ENCODE peak calls at places on chromosomes 3 and 15, in six cellular contexts. R is IMR-90, A is HepG2, W is GM12878, U is A549, Q is K562. N is an unnamed sample.

GRCh38 chr3:72520205-72520604 is 328.0 kb downstream of the SHQ1 start:
- DNase-seq in R (no peak), A (no peak), W (no peak), U (no peak), Q (no peak), N (no peak)

GRCh38 chr15:56524915-56525314 is 60.0 kb upstream of the MNS1 start:
- DNase-seq in R (peak; percentile 58), A (no peak), W (no peak), U (no peak), Q (no peak), N (no peak)

GRCh38 chr3:127234784-127235183 is 41.9 kb downstream of the PRR23E start:
- DNase-seq in R (no peak), A (no peak), W (no peak), U (no peak), Q (no peak), N (no peak)

GRCh38 chr15:75809986-75810750 is 33.1 kb upstream of the UBE2Q2 start:
- DNase-seq in R (no peak), A (peak; percentile 44), W (no peak), U (peak; percentile 65), Q (peak; percentile 50), N (peak; percentile 39)

GRCh38 chr3:123785602-123786001 is 98.5 kb downstream of the MYLK start:
- DNase-seq in R (no peak), A (no peak), W (no peak), U (no peak), Q (no peak), N (no peak)

GRCh38 chr15:29113336-29114276 is 156.0 kb downstream of the NSMCE3 start:
- DNase-seq in R (no peak), A (no peak), W (no peak), U (no peak), Q (no peak), N (no peak)

GRCh38 chr3:33063651-33064051 is 33.3 kb downstream of the GLB1 start:
- DNase-seq in R (peak; percentile 23), A (no peak), W (peak; percentile 42), U (no peak), Q (no peak), N (no peak)

GRCh38 chr15:36803773-36804172 is 224.3 kb downstream of the CDIN1 start:
- DNase-seq in R (no peak), A (no peak), W (no peak), U (no peak), Q (no peak), N (no peak)

GRCh38 chr15:51382787-51383186 is 41.3 kb downstream of the GLDN start:
- DNase-seq in R (peak; percentile 53), A (peak; percentile 27), W (no peak), U (peak; percentile 55), Q (peak; percentile 43), N (peak; percentile 56)

GRCh38 chr15:86743283-86743903 is 663.7 kb downstream of the AGBL1 start:
- DNase-seq in R (no peak), A (peak; percentile 1), W (no peak), U (peak; percentile 10), Q (no peak), N (peak; percentile 3)

GRCh38 chr15:88630798-88631463 is 7.9 kb upstream of the ISG20 start:
- DNase-seq in R (no peak), A (no peak), W (no peak), U (no peak), Q (no peak), N (no peak)

GRCh38 chr3:23992051-23992628 is 47.1 kb downstream of the NR1D2 start:
- DNase-seq in R (peak; percentile 55), A (no peak), W (no peak), U (no peak), Q (no peak), N (peak; percentile 55)

GRCh38 chr3:179734497-179735281 is 81.8 kb downstream of the USP13 start:
- DNase-seq in R (no peak), A (peak; percentile 88), W (no peak), U (no peak), Q (no peak), N (no peak)

GRCh38 chr3:163364717-163365116 is 1713.6 kb downstream of the SI start:
- DNase-seq in R (no peak), A (no peak), W (no peak), U (no peak), Q (no peak), N (no peak)

GRCh38 chr3:29759443-29760033 is 478.7 kb downstream of the RBMS3 start:
- DNase-seq in R (peak; percentile 21), A (no peak), W (no peak), U (no peak), Q (no peak), N (peak; percentile 10)

GRCh38 chr15:59556405-59556804 is 55.2 kb upstream of the GCNT3 start:
- DNase-seq in R (no peak), A (no peak), W (no peak), U (no peak), Q (no peak), N (no peak)

GRCh38 chr3:151346292-151346691 is 16.9 kb upstream of the P2RY13 start:
- DNase-seq in R (no peak), A (no peak), W (no peak), U (no peak), Q (no peak), N (no peak)

GRCh38 chr3:72830452-72831217 is 17.6 kb downstream of the SHQ1 start:
- DNase-seq in R (peak; percentile 82), A (no peak), W (no peak), U (no peak), Q (no peak), N (no peak)

GRCh38 chr3:74349035-74349434 is 265.4 kb downstream of the CNTN3 start:
- DNase-seq in R (no peak), A (no peak), W (no peak), U (no peak), Q (no peak), N (no peak)

GRCh38 chr3:41915353-41915752 is 46.5 kb downstream of the ULK4 start:
- DNase-seq in R (no peak), A (no peak), W (no peak), U (no peak), Q (no peak), N (no peak)

GRCh38 chr3:41920406-41920970 is 41.4 kb downstream of the ULK4 start:
- DNase-seq in R (no peak), A (no peak), W (no peak), U (no peak), Q (no peak), N (no peak)
- TF ChIP-seq USF2 in R (no peak), A (no peak), W (no peak), U (no peak), Q (no peak), N (no peak)

GRCh38 chr3:149559989-149560388 is 85.5 kb downstream of the TM4SF4 start:
- DNase-seq in R (no peak), A (no peak), W (no peak), U (no peak), Q (no peak), N (no peak)
- TF ChIP-seq SMC3 in R (no peak), A (no peak), W (no peak), U (no peak), Q (no peak), N (no peak)

GRCh38 chr3:10262027-10262426 is 13.8 kb downstream of the TATDN2 start:
- DNase-seq in R (no peak), A (no peak), W (no peak), U (no peak), Q (no peak), N (no peak)

GRCh38 chr3:10259798-10260197 is 11.5 kb downstream of the TATDN2 start:
- DNase-seq in R (no peak), A (no peak), W (no peak), U (no peak), Q (no peak), N (no peak)

GRCh38 chr3:10263549-10264363 is 15.5 kb downstream of the TATDN2 start:
- DNase-seq in R (peak; percentile 42), A (no peak), W (no peak), U (peak; percentile 79), Q (peak; percentile 82), N (peak; percentile 75)

GRCh38 chr3:10259036-10259435 is 10.8 kb downstream of the TATDN2 start:
- DNase-seq in R (no peak), A (no peak), W (no peak), U (no peak), Q (no peak), N (no peak)

DNA sequence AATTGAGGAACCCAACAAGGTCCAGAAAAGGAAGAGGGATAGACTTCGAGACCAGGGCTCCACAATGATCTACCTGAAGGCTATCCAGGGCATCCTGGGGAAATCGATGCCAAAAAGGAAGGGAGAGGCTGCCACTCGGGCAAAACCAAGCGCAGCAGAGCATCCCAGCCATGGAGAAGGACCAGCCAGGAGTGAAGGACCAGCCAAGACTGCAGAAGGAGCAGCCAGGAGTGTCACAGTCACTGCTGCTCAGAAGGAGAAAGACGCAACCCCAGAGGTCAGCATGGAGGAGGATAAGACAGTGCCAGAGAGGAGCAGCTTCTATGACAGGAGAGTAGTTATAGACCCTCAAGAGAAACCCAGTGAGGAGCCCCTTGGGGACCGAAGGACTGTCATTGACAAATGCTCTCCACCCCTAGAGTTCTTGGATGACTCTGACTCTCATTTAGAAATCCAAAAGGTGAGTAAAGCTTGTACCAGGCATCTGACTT is 12.0 kb downstream of the TATDN2 start:
- DNase-seq in R (no peak), A (no peak), W (no peak), U (no peak), Q (no peak), N (no peak)
- TF ChIP-seq USF2 in R (no peak), A (no peak), W (no peak), U (no peak), Q (no peak), N (no peak)

DNA sequence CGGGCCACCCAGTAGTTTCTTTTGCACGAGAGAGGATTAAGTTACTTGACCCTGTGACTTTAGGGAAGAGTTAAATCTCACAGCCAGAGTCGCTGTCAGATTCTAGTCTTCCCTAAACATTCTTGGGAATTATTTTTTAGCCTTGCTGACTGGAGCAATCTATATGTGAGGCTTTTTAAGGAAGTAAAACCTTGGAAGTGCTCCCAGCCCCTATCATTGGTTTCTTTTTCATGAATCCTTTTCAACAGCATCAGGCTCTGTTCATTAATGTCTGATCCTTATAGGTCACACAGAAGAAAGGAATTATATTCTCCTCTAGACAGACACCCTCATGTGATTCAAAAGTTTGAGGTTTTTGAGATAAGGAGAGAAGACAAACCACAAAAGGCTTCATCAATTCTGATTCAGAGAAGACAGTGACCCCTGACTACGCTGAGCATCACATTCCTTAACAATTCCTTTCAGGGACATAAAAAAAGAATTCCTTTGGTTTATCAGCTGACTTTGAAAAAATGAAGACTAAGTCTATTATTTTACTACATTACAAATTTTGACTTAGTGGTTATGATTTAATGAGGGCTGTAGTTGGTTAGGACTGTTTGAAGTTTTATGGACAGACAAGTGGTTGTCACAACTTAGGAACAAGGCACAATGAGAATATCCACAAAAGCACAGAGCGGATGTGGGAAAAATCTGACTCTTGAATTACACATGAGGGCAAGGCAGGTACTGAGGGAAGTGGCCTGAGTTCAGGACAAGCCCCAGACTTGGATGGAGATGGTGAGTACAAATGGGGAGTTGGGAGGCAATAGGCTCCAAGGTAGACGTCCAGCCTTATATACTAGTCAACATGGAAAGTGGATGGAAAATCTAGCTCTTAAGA is 171.1 kb upstream of the STT3B start:
- DNase-seq in R (peak; percentile 86), A (no peak), W (no peak), U (no peak), Q (no peak), N (no peak)
- TF ChIP-seq SMC3 in R (no peak), A (no peak), W (no peak), U (no peak), Q (no peak), N (no peak)